ENCODE peak calls at places on chromosome 19, in eight cellular contexts. Y is fibroblast of the conjunctiva; Z is AG08396; X is A549; I is HEK293T; B is GM04503; A is fibroblast of mammary gland; G is CD4-positive, alpha-beta memory T cell. S is an unnamed sample.

GRCh38 chr19:46494936-46495788 is 505 bp downstream of the PNMA8B start:
- DNase-seq in G (no peak), Y (no peak), Z (no peak), A (no peak), I (no peak), X (no peak), B (no peak), S (no peak)

GRCh38 chr19:29810504-29810871 is 1.3 kb upstream of the CCNE1 start:
- DNase-seq in A (peak; percentile 41), Z (no peak), X (no peak), Y (no peak), G (no peak), I (no peak), B (no peak), S (no peak)

GRCh38 chr19:52992109-52993004 is 21.4 kb upstream of the ERVV-1 start:
- DNase-seq in X (no peak), G (peak; percentile 41), B (no peak), Y (no peak), I (no peak), A (no peak), Z (peak; percentile 16), S (no peak)

GRCh38 chr19:31344403-31344802 is 4.8 kb downstream of the TSHZ3 start:
- DNase-seq in G (no peak), B (no peak), X (no peak), A (no peak), Z (no peak), Y (no peak), I (no peak), S (no peak)

GRCh38 chr19:35006342-35006998 is 6.3 kb downstream of the GRAMD1A start:
- DNase-seq in X (peak; percentile 98), Y (no peak), B (no peak), G (no peak), A (peak; percentile 42), I (no peak), Z (no peak), S (no peak)

GRCh38 chr19:41705393-41706174 is 2.8 kb upstream of the CEACAM5 start:
- DNase-seq in Z (no peak), A (peak; percentile 4), Y (no peak), I (peak; percentile 23), B (no peak), X (peak; percentile 58), G (no peak), S (no peak)

GRCh38 chr19:1290699-1291651 is 5.3 kb downstream of the EFNA2 start:
- DNase-seq in X (no peak), A (no peak), G (no peak), Z (no peak), B (no peak), I (no peak), Y (no peak), S (no peak)

GRCh38 chr19:29596080-29596479 is 10.0 kb upstream of the POP4 start:
- DNase-seq in Y (no peak), Z (no peak), G (no peak), B (no peak), I (no peak), X (no peak), A (no peak), S (no peak)

GRCh38 chr19:4057913-4058695 is 8.6 kb downstream of the ZBTB7A start:
- DNase-seq in G (no peak), Y (peak; percentile 78), A (peak; percentile 94), I (no peak), Z (peak; percentile 97), X (peak; percentile 74), B (peak; percentile 62), S (peak; percentile 63)

GRCh38 chr19:54160948-54161347 is 1.4 kb upstream of the LENG1 start:
- DNase-seq in G (no peak), Z (no peak), I (no peak), B (no peak), Y (no peak), A (no peak), X (no peak), S (no peak)

GRCh38 chr19:56823956-56824355 is 16.6 kb downstream of the PEG3 start:
- DNase-seq in G (no peak), Y (no peak), Z (no peak), A (no peak), B (no peak), I (no peak), X (no peak), S (no peak)

GRCh38 chr19:29687244-29687896 is 22.1 kb downstream of the PLEKHF1 start:
- DNase-seq in G (no peak), X (no peak), Y (peak; percentile 98), B (peak; percentile 98), I (no peak), A (peak; percentile 99), Z (peak; percentile 86), S (peak; percentile 97)

GRCh38 chr19:917323-918151 is at the start of gene KISS1R:
- DNase-seq in G (no peak), Y (no peak), Z (peak; percentile 59), A (no peak), I (peak; percentile 46), X (peak; percentile 51), B (no peak), S (no peak)

GRCh38 chr19:24078688-24079087 is 8.3 kb upstream of the ZNF254 start:
- DNase-seq in A (no peak), Z (no peak), I (no peak), B (no peak), G (no peak), Y (no peak), X (no peak), S (no peak)

GRCh38 chr19:43446746-43447489 is 18.5 kb downstream of the LYPD3 start:
- DNase-seq in I (peak; percentile 80), Y (peak; percentile 59), X (peak; percentile 86), A (peak; percentile 71), Z (peak; percentile 80), B (no peak), G (peak; percentile 81), S (no peak)